ENCODE peak calls at places on chromosomes 16 and 17, in seven cellular contexts. One of them, this sample, is unnamed.

GRCh38 chr17:15171433-15172047 is 93.6 kb downstream of the PMP22 start:
- DNase-seq in epithelial cell of esophagus: peak; percentile 65
- DNase-seq in cardiac fibroblast: peak; percentile 77
- DNase-seq in GM13976: peak; percentile 24
- DNase-seq in ovary: no peak
- DNase-seq in lung: peak; percentile 64
- DNase-seq in Calu3: peak; percentile 62
- DNase-seq in this sample: peak; percentile 8

GRCh38 chr17:30950189-30950588 is 20.6 kb upstream of the RNF135 start:
- DNase-seq in epithelial cell of esophagus: no peak
- DNase-seq in cardiac fibroblast: no peak
- DNase-seq in GM13976: peak; percentile 8
- DNase-seq in ovary: no peak
- DNase-seq in lung: no peak
- DNase-seq in Calu3: no peak
- DNase-seq in this sample: no peak

GRCh38 chr16:66057056-66057455 is 309.4 kb upstream of the CDH5 start:
- DNase-seq in epithelial cell of esophagus: no peak
- DNase-seq in cardiac fibroblast: no peak
- DNase-seq in GM13976: no peak
- DNase-seq in ovary: no peak
- DNase-seq in lung: no peak
- DNase-seq in Calu3: no peak
- DNase-seq in this sample: no peak

GRCh38 chr17:83067718-83068261 is 11.6 kb upstream of the METRNL start:
- DNase-seq in epithelial cell of esophagus: no peak
- DNase-seq in cardiac fibroblast: peak; percentile 41
- DNase-seq in GM13976: no peak
- DNase-seq in ovary: no peak
- DNase-seq in lung: no peak
- DNase-seq in Calu3: no peak
- DNase-seq in this sample: no peak

GRCh38 chr17:52170963-52171572 is 12.6 kb upstream of the CA10 start:
- DNase-seq in epithelial cell of esophagus: peak; percentile 60
- DNase-seq in cardiac fibroblast: peak; percentile 9
- DNase-seq in GM13976: no peak
- DNase-seq in ovary: no peak
- DNase-seq in lung: no peak
- DNase-seq in Calu3: peak; percentile 79
- DNase-seq in this sample: no peak

GRCh38 chr16:54937673-54938350 is 7.1 kb downstream of the IRX5 start:
- DNase-seq in epithelial cell of esophagus: peak; percentile 27
- DNase-seq in cardiac fibroblast: no peak
- DNase-seq in GM13976: no peak
- DNase-seq in ovary: no peak
- DNase-seq in lung: no peak
- DNase-seq in Calu3: no peak
- DNase-seq in this sample: no peak

GRCh38 chr17:3846739-3847670 is 959 bp upstream of the NCBP3 start:
- DNase-seq in epithelial cell of esophagus: no peak
- DNase-seq in cardiac fibroblast: no peak
- DNase-seq in GM13976: no peak
- DNase-seq in ovary: no peak
- DNase-seq in lung: no peak
- DNase-seq in Calu3: no peak
- DNase-seq in this sample: no peak

GRCh38 chr17:16261049-16261448 is 44.0 kb downstream of the PIGL start:
- DNase-seq in epithelial cell of esophagus: no peak
- DNase-seq in cardiac fibroblast: no peak
- DNase-seq in GM13976: no peak
- DNase-seq in ovary: no peak
- DNase-seq in lung: no peak
- DNase-seq in Calu3: no peak
- DNase-seq in this sample: no peak

GRCh38 chr17:47324224-47325020 is 667 bp downstream of the EFCAB13 start:
- DNase-seq in epithelial cell of esophagus: peak; percentile 39
- DNase-seq in cardiac fibroblast: peak; percentile 51
- DNase-seq in GM13976: peak; percentile 59
- DNase-seq in ovary: peak; percentile 49
- DNase-seq in lung: no peak
- DNase-seq in Calu3: peak; percentile 81
- DNase-seq in this sample: peak; percentile 62

GRCh38 chr17:75036643-75037268 is 10.0 kb downstream of the ATP5PD start:
- DNase-seq in epithelial cell of esophagus: peak; percentile 74
- DNase-seq in cardiac fibroblast: peak; percentile 92
- DNase-seq in GM13976: no peak
- DNase-seq in ovary: peak; percentile 72
- DNase-seq in lung: peak; percentile 71
- DNase-seq in Calu3: no peak
- DNase-seq in this sample: no peak

GRCh38 chr17:57284984-57285646 is 28.8 kb downstream of the MSI2 start:
- DNase-seq in epithelial cell of esophagus: no peak
- DNase-seq in cardiac fibroblast: no peak
- DNase-seq in GM13976: peak; percentile 67
- DNase-seq in ovary: peak; percentile 71
- DNase-seq in lung: no peak
- DNase-seq in Calu3: no peak
- DNase-seq in this sample: peak; percentile 56

GRCh38 chr17:67779098-67779672 is 46.1 kb upstream of the BPTF start:
- DNase-seq in epithelial cell of esophagus: peak; percentile 30
- DNase-seq in cardiac fibroblast: peak; percentile 86
- DNase-seq in GM13976: peak; percentile 71
- DNase-seq in ovary: peak; percentile 74
- DNase-seq in lung: peak; percentile 36
- DNase-seq in Calu3: peak; percentile 10
- DNase-seq in this sample: peak; percentile 42

GRCh38 chr17:71313866-71314265 is 807.0 kb upstream of the SOX9 start:
- DNase-seq in epithelial cell of esophagus: no peak
- DNase-seq in cardiac fibroblast: no peak
- DNase-seq in GM13976: no peak
- DNase-seq in ovary: no peak
- DNase-seq in lung: no peak
- DNase-seq in Calu3: no peak
- DNase-seq in this sample: no peak

GRCh38 chr17:43723697-43724359 is 34.8 kb downstream of the SOST start:
- DNase-seq in epithelial cell of esophagus: peak; percentile 56
- DNase-seq in cardiac fibroblast: peak; percentile 63
- DNase-seq in GM13976: no peak
- DNase-seq in ovary: no peak
- DNase-seq in lung: no peak
- DNase-seq in Calu3: peak; percentile 13
- DNase-seq in this sample: no peak

GRCh38 chr16:68776821-68777485 is 39.9 kb downstream of the CDH1 start:
- DNase-seq in epithelial cell of esophagus: peak; percentile 25
- DNase-seq in cardiac fibroblast: no peak
- DNase-seq in GM13976: peak; percentile 55
- DNase-seq in ovary: no peak
- DNase-seq in lung: no peak
- DNase-seq in Calu3: no peak
- DNase-seq in this sample: peak; percentile 53

GRCh38 chr17:1880851-1881630 is 51.2 kb downstream of the RPA1 start:
- DNase-seq in epithelial cell of esophagus: no peak
- DNase-seq in cardiac fibroblast: no peak
- DNase-seq in GM13976: no peak
- DNase-seq in ovary: no peak
- DNase-seq in lung: no peak
- DNase-seq in Calu3: no peak
- DNase-seq in this sample: no peak

GRCh38 chr17:3385869-3386816 is at the start of gene OR3A2:
- DNase-seq in epithelial cell of esophagus: no peak
- DNase-seq in cardiac fibroblast: no peak
- DNase-seq in GM13976: peak; percentile 61
- DNase-seq in ovary: no peak
- DNase-seq in lung: no peak
- DNase-seq in Calu3: no peak
- DNase-seq in this sample: no peak

GRCh38 chr16:26889751-26890150 is 177.0 kb upstream of the C16orf82 start:
- DNase-seq in epithelial cell of esophagus: no peak
- DNase-seq in cardiac fibroblast: no peak
- DNase-seq in GM13976: no peak
- DNase-seq in ovary: no peak
- DNase-seq in lung: no peak
- DNase-seq in Calu3: no peak
- DNase-seq in this sample: no peak

GRCh38 chr16:85731179-85731578 is 19.7 kb downstream of the C16orf74 start:
- DNase-seq in epithelial cell of esophagus: no peak
- DNase-seq in cardiac fibroblast: no peak
- DNase-seq in GM13976: no peak
- DNase-seq in ovary: no peak
- DNase-seq in lung: no peak
- DNase-seq in Calu3: no peak
- DNase-seq in this sample: no peak

GRCh38 chr16:75288596-75289120 is 37.2 kb upstream of the BCAR1 start:
- DNase-seq in epithelial cell of esophagus: no peak
- DNase-seq in cardiac fibroblast: no peak
- DNase-seq in GM13976: no peak
- DNase-seq in ovary: no peak
- DNase-seq in lung: no peak
- DNase-seq in Calu3: no peak
- DNase-seq in this sample: no peak

GRCh38 chr17:54956802-54957201 is 11.7 kb downstream of the COX11 start:
- DNase-seq in epithelial cell of esophagus: no peak
- DNase-seq in cardiac fibroblast: no peak
- DNase-seq in GM13976: no peak
- DNase-seq in ovary: no peak
- DNase-seq in lung: no peak
- DNase-seq in Calu3: no peak
- DNase-seq in this sample: no peak

GRCh38 chr16:19393226-19394074 is 24.2 kb upstream of the TMC5 start:
- DNase-seq in epithelial cell of esophagus: peak; percentile 81
- DNase-seq in cardiac fibroblast: peak; percentile 3
- DNase-seq in GM13976: no peak
- DNase-seq in ovary: no peak
- DNase-seq in lung: peak; percentile 71
- DNase-seq in Calu3: peak; percentile 80
- DNase-seq in this sample: no peak

GRCh38 chr16:6722786-6723185 is 609.9 kb upstream of the RBFOX1 start:
- DNase-seq in epithelial cell of esophagus: no peak
- DNase-seq in cardiac fibroblast: no peak
- DNase-seq in GM13976: no peak
- DNase-seq in ovary: no peak
- DNase-seq in lung: no peak
- DNase-seq in Calu3: no peak
- DNase-seq in this sample: no peak

GRCh38 chr17:60473788-60474187 is 51.5 kb downstream of the CHCT1 start:
- DNase-seq in epithelial cell of esophagus: no peak
- DNase-seq in cardiac fibroblast: no peak
- DNase-seq in GM13976: no peak
- DNase-seq in ovary: no peak
- DNase-seq in lung: no peak
- DNase-seq in Calu3: no peak
- DNase-seq in this sample: no peak

GRCh38 chr17:82956146-82956725 is 116.4 kb upstream of the ZNF750 start:
- DNase-seq in epithelial cell of esophagus: no peak
- DNase-seq in cardiac fibroblast: no peak
- DNase-seq in GM13976: no peak
- DNase-seq in ovary: no peak
- DNase-seq in lung: no peak
- DNase-seq in Calu3: no peak
- DNase-seq in this sample: no peak

GRCh38 chr17:7982666-7983065 is 19.7 kb upstream of the GUCY2D start:
- DNase-seq in epithelial cell of esophagus: peak; percentile 21
- DNase-seq in cardiac fibroblast: peak; percentile 66
- DNase-seq in GM13976: no peak
- DNase-seq in ovary: no peak
- DNase-seq in lung: no peak
- DNase-seq in Calu3: no peak
- DNase-seq in this sample: no peak
- TF ChIP-seq CTCF in epithelial cell of esophagus: peak; percentile 2
- TF ChIP-seq CTCF in cardiac fibroblast: no peak
- TF ChIP-seq CTCF in GM13976: peak; percentile 26
- TF ChIP-seq CTCF in ovary: no peak
- TF ChIP-seq CTCF in lung: no peak
- TF ChIP-seq CTCF in Calu3: no peak
- TF ChIP-seq CTCF in this sample: no peak

DNA sequence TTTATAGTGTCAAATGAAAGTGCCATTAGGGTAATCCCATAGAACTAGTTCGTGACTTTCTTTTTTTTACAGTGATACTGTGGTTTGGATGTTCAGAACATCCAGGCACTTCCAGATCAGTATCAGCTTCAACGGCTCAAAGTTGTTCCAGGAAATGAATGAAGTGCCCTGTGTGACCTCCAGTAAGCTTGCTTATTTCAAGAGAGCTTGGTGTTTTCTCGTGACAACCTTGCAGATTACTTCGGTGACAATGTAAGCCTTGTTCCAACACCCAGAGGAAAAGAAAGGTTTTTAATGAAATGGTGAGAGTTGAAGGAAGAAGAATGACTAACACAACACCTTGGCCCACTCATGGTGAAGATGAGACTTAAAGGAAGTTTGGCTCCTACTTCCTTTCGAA is 15.9 kb upstream of the KCNJ16 start:
- DNase-seq in epithelial cell of esophagus: peak; percentile 15
- DNase-seq in cardiac fibroblast: no peak
- DNase-seq in GM13976: no peak
- DNase-seq in ovary: no peak
- DNase-seq in lung: no peak
- DNase-seq in Calu3: no peak
- DNase-seq in this sample: no peak
- TF ChIP-seq CTCF in epithelial cell of esophagus: no peak
- TF ChIP-seq CTCF in cardiac fibroblast: no peak
- TF ChIP-seq CTCF in GM13976: no peak
- TF ChIP-seq CTCF in ovary: no peak
- TF ChIP-seq CTCF in lung: no peak
- TF ChIP-seq CTCF in Calu3: no peak
- TF ChIP-seq CTCF in this sample: no peak

GRCh38 chr16:83113317-83113716 is 486.5 kb downstream of the CDH13 start:
- DNase-seq in epithelial cell of esophagus: peak; percentile 54
- DNase-seq in cardiac fibroblast: peak; percentile 43
- DNase-seq in GM13976: no peak
- DNase-seq in ovary: no peak
- DNase-seq in lung: no peak
- DNase-seq in Calu3: no peak
- DNase-seq in this sample: no peak
- TF ChIP-seq CTCF in epithelial cell of esophagus: peak; percentile 69
- TF ChIP-seq CTCF in cardiac fibroblast: peak; percentile 66
- TF ChIP-seq CTCF in GM13976: peak; percentile 23
- TF ChIP-seq CTCF in ovary: no peak
- TF ChIP-seq CTCF in lung: peak; percentile 6
- TF ChIP-seq CTCF in Calu3: peak; percentile 12
- TF ChIP-seq CTCF in this sample: no peak

GRCh38 chr17:78332530-78332929 is 27.3 kb downstream of the SOCS3 start:
- DNase-seq in epithelial cell of esophagus: no peak
- DNase-seq in cardiac fibroblast: no peak
- DNase-seq in GM13976: no peak
- DNase-seq in ovary: no peak
- DNase-seq in lung: no peak
- DNase-seq in Calu3: no peak
- DNase-seq in this sample: no peak

GRCh38 chr17:78330570-78331224 is 29.2 kb downstream of the SOCS3 start:
- DNase-seq in epithelial cell of esophagus: no peak
- DNase-seq in cardiac fibroblast: peak; percentile 66
- DNase-seq in GM13976: no peak
- DNase-seq in ovary: no peak
- DNase-seq in lung: no peak
- DNase-seq in Calu3: peak; percentile 76
- DNase-seq in this sample: no peak

GRCh38 chr17:78327880-78328279 is 32.0 kb downstream of the SOCS3 start:
- DNase-seq in epithelial cell of esophagus: no peak
- DNase-seq in cardiac fibroblast: no peak
- DNase-seq in GM13976: no peak
- DNase-seq in ovary: no peak
- DNase-seq in lung: no peak
- DNase-seq in Calu3: no peak
- DNase-seq in this sample: no peak

GRCh38 chr17:78332991-78333390 is 26.9 kb downstream of the SOCS3 start:
- DNase-seq in epithelial cell of esophagus: no peak
- DNase-seq in cardiac fibroblast: no peak
- DNase-seq in GM13976: no peak
- DNase-seq in ovary: no peak
- DNase-seq in lung: no peak
- DNase-seq in Calu3: no peak
- DNase-seq in this sample: no peak

GRCh38 chr17:78329263-78330059 is 30.4 kb downstream of the SOCS3 start:
- DNase-seq in epithelial cell of esophagus: peak; percentile 46
- DNase-seq in cardiac fibroblast: peak; percentile 64
- DNase-seq in GM13976: no peak
- DNase-seq in ovary: peak; percentile 40
- DNase-seq in lung: no peak
- DNase-seq in Calu3: peak; percentile 72
- DNase-seq in this sample: no peak
- TF ChIP-seq CTCF in epithelial cell of esophagus: no peak
- TF ChIP-seq CTCF in cardiac fibroblast: no peak
- TF ChIP-seq CTCF in GM13976: no peak
- TF ChIP-seq CTCF in ovary: peak; percentile 9
- TF ChIP-seq CTCF in lung: no peak
- TF ChIP-seq CTCF in Calu3: no peak
- TF ChIP-seq CTCF in this sample: no peak